ENCODE peak calls at places on chromosome 17, in nine cellular contexts. Z, X, Y, W, H, M, F, P and V are unnamed samples.
A peak's percentile ranks its signal among the peaks of the same experiment; 100 is the strongest.

GRCh38 chr17:63587770-63588169 is 12.9 kb upstream of the TACO1 start:
- DNase-seq in Y (no peak), Z (no peak), H (no peak), M (no peak), X (no peak), W (no peak), F (no peak), P (no peak), V (no peak)

GRCh38 chr17:73482251-73482661 is 162.0 kb downstream of the SDK2 start:
- DNase-seq in F (no peak), W (peak; percentile 45), Y (no peak), X (no peak), P (no peak), M (no peak), H (no peak), Z (no peak), V (no peak)

GRCh38 chr17:1710807-1711553 is 803 bp upstream of the TLCD2 start:
- DNase-seq in F (no peak), H (no peak), P (no peak), Y (no peak), M (peak; percentile 44), X (peak; percentile 20), Z (no peak), W (no peak), V (no peak)

GRCh38 chr17:75875182-75875939 is 3.0 kb downstream of the TRIM47 start:
- DNase-seq in Y (no peak), X (no peak), W (no peak), F (no peak), M (no peak), P (no peak), Z (no peak), H (no peak), V (no peak)

GRCh38 chr17:80297996-80298560 is 37.4 kb downstream of the RNF213 start:
- DNase-seq in F (no peak), M (no peak), H (no peak), X (no peak), Z (no peak), P (no peak), Y (no peak), W (no peak), V (no peak)

GRCh38 chr17:32298721-32299578 is 33.3 kb downstream of the RHBDL3 start:
- DNase-seq in F (no peak), H (no peak), P (peak; percentile 84), W (no peak), X (no peak), Y (no peak), Z (no peak), M (no peak), V (no peak)

GRCh38 chr17:1275962-1276736 is 3.3 kb upstream of the TRARG1 start:
- DNase-seq in H (no peak), M (peak; percentile 46), Z (peak; percentile 75), Y (peak; percentile 64), F (peak; percentile 91), X (no peak), W (peak; percentile 69), P (no peak), V (peak; percentile 83)

GRCh38 chr17:28570716-28571254 is 539 bp downstream of the PIGS start:
- DNase-seq in W (peak; percentile 38), H (no peak), M (no peak), Z (no peak), P (no peak), X (no peak), F (no peak), Y (peak; percentile 61), V (no peak)

GRCh38 chr17:60676758-60677307 is 818 bp upstream of the BCAS3 start:
- DNase-seq in X (no peak), P (no peak), Y (no peak), M (no peak), H (no peak), F (no peak), Z (no peak), W (no peak), V (no peak)

GRCh38 chr17:35265071-35265470 is 22.2 kb downstream of the SLFN5 start:
- DNase-seq in M (no peak), Y (no peak), Z (no peak), X (no peak), F (no peak), P (no peak), H (no peak), W (no peak), V (no peak)

GRCh38 chr17:56597495-56597990 is 4.0 kb downstream of the NOG start:
- DNase-seq in H (no peak), W (no peak), Z (no peak), F (peak; percentile 83), P (no peak), Y (no peak), X (peak; percentile 22), M (no peak), V (peak; percentile 34)

GRCh38 chr17:45149037-45149668 is 878 bp downstream of the HEXIM1 start:
- DNase-seq in P (no peak), Y (peak; percentile 73), H (no peak), Z (peak; percentile 95), M (peak; percentile 78), F (peak; percentile 97), W (peak; percentile 86), X (peak; percentile 74), V (peak; percentile 87)

GRCh38 chr17:15999141-15999973 is at the start of the genes TTC19 and ZSWIM7:
- DNase-seq in Z (peak; percentile 97), Y (peak; percentile 89), M (peak; percentile 91), W (peak; percentile 96), X (peak; percentile 96), F (peak; percentile 99), P (peak; percentile 77), H (peak; percentile 81), V (peak; percentile 95)
- TF ChIP-seq CTCF in Z (no peak), Y (no peak), M (no peak), W (no peak), X (no peak), F (no peak), P (no peak), H (no peak), V (no peak)

GRCh38 chr17:42018339-42018738 is 1.1 kb upstream of the DNAJC7 start:
- DNase-seq in W (no peak), H (no peak), Y (no peak), F (no peak), X (no peak), Z (peak; percentile 9), M (no peak), P (no peak), V (no peak)

GRCh38 chr17:42018988-42019387 is 902 bp upstream of the NKIRAS2 start:
- DNase-seq in F (no peak), W (no peak), P (no peak), X (no peak), M (no peak), Z (no peak), Y (no peak), H (no peak), V (no peak)

GRCh38 chr17:42016411-42016831 is 818 bp downstream of the DNAJC7 start:
- DNase-seq in M (peak; percentile 45), P (no peak), F (no peak), H (no peak), Z (no peak), W (peak; percentile 16), X (peak; percentile 31), Y (peak; percentile 37), V (no peak)

GRCh38 chr17:42017866-42018200 is 594 bp upstream of the DNAJC7 start:
- DNase-seq in Y (no peak), F (no peak), H (no peak), W (no peak), P (no peak), Z (peak; percentile 63), X (no peak), M (no peak), V (no peak)

GRCh38 chr17:42016952-42017865 is at the start of gene DNAJC7:
- DNase-seq in X (peak; percentile 90), F (peak; percentile 98), Z (peak; percentile 94), M (peak; percentile 88), W (peak; percentile 96), H (peak; percentile 68), P (peak; percentile 66), Y (peak; percentile 93), V (peak; percentile 84)
- TF ChIP-seq CTCF in X (no peak), F (no peak), Z (no peak), M (no peak), W (peak; percentile 33), H (peak; percentile 6), P (no peak), Y (no peak), V (no peak)

DNA sequence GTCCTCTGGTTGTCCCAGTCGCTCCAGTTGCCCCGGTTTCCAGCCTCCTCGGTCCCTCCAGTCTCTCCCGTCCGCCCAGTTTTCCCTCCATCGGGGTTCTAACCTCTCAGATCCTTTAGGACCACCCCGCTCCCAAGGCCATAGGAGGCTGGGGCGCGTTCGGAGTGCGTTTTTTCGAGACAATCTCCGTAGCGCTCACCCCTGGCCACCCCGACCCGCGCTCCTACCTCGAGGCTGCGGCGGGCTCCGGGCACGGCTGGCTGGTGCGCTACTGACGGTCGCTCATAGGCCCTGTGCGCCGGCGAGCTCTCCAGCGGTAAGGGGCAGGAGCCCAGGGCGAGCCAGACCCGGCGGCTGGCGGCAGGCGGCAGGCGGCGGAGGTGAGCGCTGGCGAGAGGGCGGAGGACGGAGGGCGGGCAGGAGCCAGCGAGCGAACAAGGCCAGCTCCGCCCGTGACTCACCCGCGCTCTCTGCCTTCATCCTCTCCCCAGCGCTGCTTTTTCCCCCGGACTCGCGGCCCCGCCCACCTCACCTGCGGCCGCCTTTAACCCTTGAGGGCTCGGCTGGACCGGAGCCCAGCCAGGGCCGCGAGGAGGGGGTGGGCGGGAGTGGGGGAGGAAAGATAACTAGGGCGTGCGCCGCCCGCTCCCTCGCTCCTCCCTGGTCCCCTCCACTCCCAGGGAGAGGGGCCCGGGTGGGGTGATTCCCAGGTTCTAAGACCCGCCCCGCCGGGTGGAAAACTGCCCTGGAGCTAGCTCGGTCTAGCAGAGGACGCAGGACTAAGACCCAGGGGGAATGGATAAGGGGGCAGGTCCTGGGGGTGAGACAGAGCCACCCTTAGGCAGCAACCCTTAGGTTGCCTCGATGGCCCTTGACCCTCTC is at the start of gene SP6:
- DNase-seq in P (no peak), W (no peak), H (no peak), X (peak; percentile 65), Z (no peak), Y (peak; percentile 91), F (no peak), M (peak; percentile 36), V (peak; percentile 70)
- TF ChIP-seq CTCF in P (no peak), W (no peak), H (peak; percentile 8), X (no peak), Z (no peak), Y (no peak), F (no peak), M (no peak), V (no peak)

GRCh38 chr17:65055280-65055707 is 1.2 kb downstream of the GNA13 start:
- DNase-seq in F (no peak), M (no peak), H (no peak), X (peak; percentile 21), Z (no peak), W (peak; percentile 52), P (no peak), Y (no peak), V (no peak)

GRCh38 chr17:65052585-65052984 is 4.0 kb downstream of the GNA13 start:
- DNase-seq in X (no peak), F (no peak), H (no peak), W (no peak), M (no peak), Y (no peak), Z (no peak), P (no peak), V (no peak)

GRCh38 chr17:65054602-65055001 is 1.9 kb downstream of the GNA13 start:
- DNase-seq in X (no peak), M (no peak), W (no peak), Y (no peak), Z (no peak), H (no peak), F (no peak), P (no peak), V (no peak)

GRCh38 chr17:65051922-65052321 is 4.6 kb downstream of the GNA13 start:
- DNase-seq in Z (no peak), M (no peak), H (no peak), X (no peak), F (no peak), W (no peak), P (peak; percentile 28), Y (no peak), V (no peak)

GRCh38 chr17:65053354-65053881 is 3.1 kb downstream of the GNA13 start:
- DNase-seq in H (no peak), F (no peak), W (no peak), Z (no peak), X (no peak), P (no peak), Y (no peak), M (no peak), V (no peak)
- TF ChIP-seq CTCF in H (no peak), F (no peak), W (no peak), Z (no peak), X (no peak), P (no peak), Y (no peak), M (no peak), V (no peak)